ENCODE peak calls at places on chromosomes 7 and 10, in eight cellular contexts. A, Q, T, E, G, S, M and X are unnamed samples.

GRCh38 chr7:93890464-93891068 is at the start of gene TFPI2:
- DNase-seq in A (no peak), Q (peak), T (no peak), E (no peak), G (peak), S (peak), M (peak), X (no peak)

GRCh38 chr7:45876519-45876918 is 3.6 kb upstream of the CCDC201 start:
- DNase-seq in A (no peak), Q (no peak), T (no peak), E (no peak), G (no peak), S (no peak), M (no peak), X (peak)

GRCh38 chr7:149284343-149284742 is 22.3 kb downstream of the ZNF783 start:
- DNase-seq in A (no peak), Q (no peak), T (no peak), E (no peak), G (no peak), S (no peak), M (peak), X (peak)

GRCh38 chr10:78520737-78521430 is 487.2 kb downstream of the RPS24 start:
- DNase-seq in A (no peak), Q (peak), T (peak), E (no peak), G (no peak), S (no peak), M (no peak), X (peak)

GRCh38 chr10:11631890-11632587 is 20.6 kb upstream of the USP6NL start:
- DNase-seq in A (no peak), Q (no peak), T (no peak), E (no peak), G (no peak), S (no peak), M (peak), X (no peak)

GRCh38 chr7:130994378-130995115 is 260.5 kb upstream of the KLF14 start:
- DNase-seq in A (no peak), Q (no peak), T (no peak), E (no peak), G (peak), S (peak), M (peak), X (peak)

GRCh38 chr10:68099736-68100135 is 9.6 kb upstream of the MYPN start:
- DNase-seq in A (no peak), Q (no peak), T (no peak), E (no peak), G (no peak), S (no peak), M (no peak), X (no peak)

GRCh38 chr10:22003111-22003963 is at the start of gene DNAJC1:
- DNase-seq in A (peak), Q (peak), T (peak), E (peak), G (peak), S (peak), M (peak), X (peak)

GRCh38 chr7:117993377-117994003 is 120.2 kb upstream of the CTTNBP2 start:
- DNase-seq in A (no peak), Q (peak), T (peak), E (no peak), G (no peak), S (peak), M (peak), X (no peak)

GRCh38 chr10:73486601-73487000 is 9.2 kb downstream of the PPP3CB start:
- DNase-seq in A (no peak), Q (no peak), T (no peak), E (no peak), G (no peak), S (no peak), M (no peak), X (no peak)

GRCh38 chr10:74418285-74418872 is 267.4 kb downstream of the ADK start:
- DNase-seq in A (no peak), Q (no peak), T (no peak), E (no peak), G (no peak), S (no peak), M (no peak), X (no peak)

GRCh38 chr7:102416406-102416805 is 17.0 kb upstream of the ORAI2 start:
- DNase-seq in A (no peak), Q (no peak), T (no peak), E (no peak), G (no peak), S (no peak), M (no peak), X (no peak)

GRCh38 chr10:20954519-20954918 is 57.4 kb upstream of the NEBL start:
- DNase-seq in A (no peak), Q (no peak), T (no peak), E (no peak), G (no peak), S (no peak), M (no peak), X (no peak)

GRCh38 chr10:120789292-120789691 is 61.9 kb upstream of the WDR11 start:
- DNase-seq in A (no peak), Q (no peak), T (no peak), E (no peak), G (no peak), S (no peak), M (no peak), X (no peak)

GRCh38 chr10:59745163-59745650 is 8.0 kb downstream of the MRLN start:
- DNase-seq in A (no peak), Q (no peak), T (no peak), E (no peak), G (no peak), S (no peak), M (no peak), X (no peak)

GRCh38 chr7:78530351-78530750 is 731.8 kb downstream of the PHTF2 start:
- DNase-seq in A (no peak), Q (peak), T (peak), E (no peak), G (no peak), S (no peak), M (no peak), X (no peak)

GRCh38 chr10:13542533-13542932 is 13.7 kb upstream of the BEND7 start:
- DNase-seq in A (no peak), Q (no peak), T (no peak), E (no peak), G (no peak), S (no peak), M (no peak), X (no peak)

GRCh38 chr10:121244791-121245190 is 353.5 kb downstream of the FGFR2 start:
- DNase-seq in A (no peak), Q (no peak), T (no peak), E (no peak), G (no peak), S (no peak), M (no peak), X (no peak)

DNA sequence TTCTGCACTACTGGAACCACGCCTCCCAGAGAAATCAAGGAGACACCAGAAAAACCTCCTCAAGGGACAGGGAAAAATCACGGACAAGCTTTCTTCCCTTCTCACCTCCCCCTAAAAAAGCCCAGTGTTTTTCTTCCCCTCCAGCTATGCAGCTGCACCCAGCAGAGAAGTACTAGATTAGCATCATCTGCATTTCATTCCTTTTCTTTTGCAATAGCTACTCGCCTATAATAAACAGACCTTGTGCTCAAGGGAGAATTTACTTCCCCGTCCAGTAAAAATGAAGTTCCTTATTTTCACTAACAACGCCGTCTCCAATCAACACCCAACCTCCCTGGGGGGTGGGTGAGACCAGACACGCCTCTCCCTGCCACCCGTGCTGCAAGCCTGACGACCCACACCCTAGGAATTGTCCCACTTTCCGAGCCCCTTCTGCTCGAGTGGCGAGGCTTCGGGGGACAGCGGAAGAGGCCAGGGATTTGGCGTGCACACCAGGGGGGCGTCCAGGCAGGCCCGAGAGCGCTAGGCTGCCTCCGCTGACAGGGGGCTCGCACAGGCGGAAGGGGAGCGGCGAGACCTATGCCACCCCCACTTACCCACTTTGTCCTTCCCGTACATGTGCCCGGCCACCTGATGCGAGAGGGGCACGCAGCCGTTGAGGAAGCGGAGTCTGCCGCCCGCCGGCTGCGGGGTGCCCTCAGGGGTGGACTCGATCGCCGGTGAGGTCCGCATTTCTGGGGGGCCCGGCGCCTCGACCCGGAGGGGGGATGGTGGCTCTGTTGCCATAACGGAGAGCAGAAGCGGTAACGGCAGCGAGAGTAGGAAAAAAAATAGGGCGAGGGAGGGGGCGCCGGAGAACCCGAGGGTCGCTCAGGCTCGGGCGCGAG is 625 bp downstream of the IPMK start:
- DNase-seq in A (peak), Q (peak), T (peak), E (peak), G (peak), S (peak), M (peak), X (peak)
- TF ChIP-seq POLR2A in A (no peak), Q (no peak), T (peak), E (no peak), G (no peak), S (peak), M (peak), X (no peak)

GRCh38 chr10:65891073-65891981 is 1034.5 kb upstream of the LRRTM3 start:
- DNase-seq in A (no peak), Q (peak), T (no peak), E (no peak), G (no peak), S (no peak), M (no peak), X (no peak)
- TF ChIP-seq POLR2A in A (no peak), Q (no peak), T (no peak), E (no peak), G (no peak), S (no peak), M (no peak), X (no peak)

GRCh38 chr10:70977621-70978020 is 89.3 kb upstream of the PCBD1 start:
- DNase-seq in A (no peak), Q (no peak), T (no peak), E (no peak), G (no peak), S (no peak), M (no peak), X (no peak)
- TF ChIP-seq POLR2A in A (no peak), Q (no peak), T (no peak), E (no peak), G (no peak), S (no peak), M (no peak), X (no peak)

GRCh38 chr7:158863611-158864506 is 7.5 kb downstream of the DYNC2I1 start:
- DNase-seq in A (no peak), Q (peak), T (peak), E (peak), G (peak), S (peak), M (peak), X (peak)
- TF ChIP-seq POLR2A in A (no peak), Q (no peak), T (no peak), E (peak), G (peak), S (no peak), M (peak), X (no peak)

DNA sequence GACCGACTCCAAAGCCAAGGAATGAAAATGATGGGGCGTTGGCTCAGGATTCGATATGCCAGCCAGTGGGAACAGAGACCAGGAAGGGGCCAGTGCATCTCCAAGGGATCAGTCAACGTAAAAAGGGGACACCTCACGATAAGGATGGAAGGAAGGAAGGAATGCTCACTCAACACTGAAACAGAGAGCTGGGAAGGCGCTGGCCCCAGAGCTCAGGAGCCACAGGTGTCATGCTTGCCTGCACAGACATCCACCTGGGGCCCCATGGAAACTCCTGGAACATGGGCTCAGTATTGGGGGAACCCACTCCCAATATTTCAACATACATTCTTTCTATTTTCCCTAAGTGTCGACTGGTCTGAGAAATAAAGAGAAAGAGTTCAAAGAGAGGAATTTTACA is 5.3 kb downstream of the MMRN2 start:
- DNase-seq in A (no peak), Q (no peak), T (no peak), E (no peak), G (no peak), S (no peak), M (no peak), X (no peak)
- TF ChIP-seq POLR2A in A (no peak), Q (no peak), T (no peak), E (no peak), G (no peak), S (no peak), M (no peak), X (no peak)

GRCh38 chr10:32346551-32347362 is at the start of gene EPC1:
- DNase-seq in A (peak), Q (peak), T (peak), E (peak), G (peak), S (peak), M (peak), X (peak)

GRCh38 chr10:32348297-32349198 is 1.6 kb upstream of the EPC1 start:
- DNase-seq in A (no peak), Q (no peak), T (no peak), E (no peak), G (no peak), S (no peak), M (no peak), X (no peak)

GRCh38 chr10:32349199-32349585 is 2.2 kb upstream of the EPC1 start:
- DNase-seq in A (no peak), Q (no peak), T (no peak), E (no peak), G (no peak), S (no peak), M (no peak), X (no peak)

GRCh38 chr10:32347363-32347735 is 391 bp upstream of the EPC1 start:
- DNase-seq in A (no peak), Q (no peak), T (no peak), E (no peak), G (no peak), S (no peak), M (no peak), X (no peak)

GRCh38 chr10:32346134-32346550 is 816 bp downstream of the EPC1 start:
- DNase-seq in A (peak), Q (peak), T (peak), E (peak), G (peak), S (peak), M (peak), X (peak)
- TF ChIP-seq POLR2A in A (peak), Q (no peak), T (no peak), E (peak), G (no peak), S (peak), M (no peak), X (no peak)